ENCODE peak calls at places on chromosomes 5 and 9, in four cellular contexts. I is neuronal stem cell, J is H1, B is H9. A is an unnamed sample.

GRCh38 chr9:116219686-116220085 is 66.1 kb downstream of the PAPPA start:
- DNase-seq in I (no peak), J (no peak), B (no peak), A (no peak)

GRCh38 chr9:9498147-9498546 is 1114.7 kb downstream of the PTPRD start:
- DNase-seq in I (no peak), J (no peak), B (no peak), A (no peak)

GRCh38 chr5:39255406-39255805 is 36.0 kb upstream of the FYB1 start:
- DNase-seq in I (no peak), J (no peak), B (no peak), A (no peak)

GRCh38 chr5:81171769-81172168 is 61.4 kb upstream of the CKMT2 start:
- DNase-seq in I (no peak), J (no peak), B (no peak), A (no peak)

GRCh38 chr9:109369285-109369684 is 48.4 kb upstream of the EPB41L4B start:
- DNase-seq in I (no peak), J (no peak), B (no peak), A (no peak)

GRCh38 chr9:112360047-112360804 is 19.7 kb upstream of the HSDL2 start:
- DNase-seq in I (no peak), J (no peak), B (no peak), A (no peak)

GRCh38 chr5:71680510-71680909 is 38.6 kb upstream of the CARTPT start:
- DNase-seq in I (no peak), J (no peak), B (no peak), A (no peak)

GRCh38 chr5:91632871-91633270 is 249.8 kb upstream of the ARRDC3 start:
- DNase-seq in I (peak), J (no peak), B (no peak), A (no peak)

GRCh38 chr9:121720992-121721350 is 69.5 kb downstream of the DAB2IP start:
- DNase-seq in I (no peak), J (no peak), B (no peak), A (no peak)

GRCh38 chr5:14775857-14776256 is 95.7 kb downstream of the ANKH start:
- DNase-seq in I (no peak), J (no peak), B (no peak), A (no peak)

GRCh38 chr9:34377402-34377741 is 674 bp upstream of the MYORG start:
- DNase-seq in I (no peak), J (no peak), B (no peak), A (peak)

GRCh38 chr9:109918359-109919163 is 138.6 kb downstream of the PALM2AKAP2 start:
- DNase-seq in I (no peak), J (no peak), B (no peak), A (no peak)

GRCh38 chr5:156460496-156460895 is 133.5 kb downstream of the SGCD start:
- DNase-seq in I (no peak), J (no peak), B (no peak), A (no peak)

GRCh38 chr9:121783126-121783522 is 131.7 kb downstream of the DAB2IP start:
- DNase-seq in I (no peak), J (no peak), B (no peak), A (no peak)

GRCh38 chr9:131619680-131620079 is 74.4 kb downstream of the PRRT1B start:
- DNase-seq in I (no peak), J (no peak), B (no peak), A (no peak)

GRCh38 chr5:9545301-9545958 is 445 bp downstream of the SEMA5A start:
- DNase-seq in I (peak), J (no peak), B (peak), A (no peak)

GRCh38 chr5:147956064-147956841 is 49.9 kb upstream of the C5orf46 start:
- DNase-seq in I (no peak), J (no peak), B (no peak), A (no peak)

GRCh38 chr5:157888814-157889532 is 30.0 kb upstream of the CLINT1 start:
- DNase-seq in I (no peak), J (no peak), B (no peak), A (no peak)

GRCh38 chr5:162886717-162887116 is 550.7 kb upstream of the CCNG1 start:
- DNase-seq in I (no peak), J (no peak), B (no peak), A (no peak)

GRCh38 chr9:137222190-137223077 is at the start of gene RNF208:
- DNase-seq in I (no peak), J (no peak), B (peak), A (no peak)
- H2BK120ac ChIP-seq in I (peak), J (no peak), B (no peak), A (no peak)

GRCh38 chr5:93364386-93364785 is 216.6 kb downstream of the NR2F1-AS1 start:
- DNase-seq in I (no peak), J (no peak), B (no peak), A (no peak)

GRCh38 chr5:93357686-93358085 is 223.3 kb downstream of the NR2F1-AS1 start:
- DNase-seq in I (no peak), J (no peak), B (no peak), A (no peak)

GRCh38 chr5:93359296-93359957 is 221.6 kb downstream of the NR2F1-AS1 start:
- DNase-seq in I (no peak), J (no peak), B (no peak), A (no peak)

GRCh38 chr5:93359958-93360305 is 221.1 kb downstream of the NR2F1-AS1 start:
- DNase-seq in I (no peak), J (no peak), B (no peak), A (no peak)

DNA sequence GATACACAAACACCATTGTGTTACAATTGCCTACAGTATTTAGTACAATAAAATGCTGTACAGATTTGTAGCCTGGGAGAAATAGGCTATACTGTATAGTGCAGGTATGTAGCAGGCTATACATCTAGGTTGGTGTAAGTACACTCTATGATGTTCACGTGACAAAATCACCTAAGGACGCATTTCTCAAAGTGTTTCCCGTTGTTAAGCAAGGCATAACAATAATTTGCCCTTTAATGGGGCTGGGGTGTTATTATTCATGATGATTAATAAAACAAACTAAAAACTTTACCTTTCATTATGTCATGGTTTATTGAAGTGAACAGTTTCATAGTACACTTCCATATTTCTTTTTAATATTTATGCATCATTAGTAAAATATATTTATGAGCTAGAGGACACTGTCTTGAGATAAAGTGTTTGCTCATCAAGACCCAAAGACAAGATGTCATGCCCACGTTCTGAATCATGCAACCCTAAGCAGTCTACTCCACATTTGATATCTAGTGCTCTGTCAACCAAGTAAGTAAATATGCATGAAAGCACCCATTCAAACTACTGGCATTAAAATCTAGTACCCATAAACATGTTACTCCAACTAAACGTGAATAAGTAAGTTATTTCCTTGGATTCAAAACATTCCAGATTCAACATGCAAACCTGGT is 220.5 kb downstream of the NR2F1-AS1 start:
- DNase-seq in I (no peak), J (no peak), B (no peak), A (no peak)
- H3K4me2 ChIP-seq in I (no peak), J (no peak), B (no peak), A (no peak)

GRCh38 chr5:1219098-1219767 is 5.9 kb upstream of the SLC6A18 start:
- DNase-seq in I (no peak), J (no peak), B (no peak), A (no peak)
- H3K23ac ChIP-seq in I (no peak), J (no peak), B (no peak), A (no peak)

GRCh38 chr9:105051897-105052296 is 123.9 kb upstream of the ABCA1 start:
- DNase-seq in I (no peak), J (no peak), B (no peak), A (no peak)
- H2BK120ac ChIP-seq in I (no peak), J (no peak), B (no peak), A (no peak)

GRCh38 chr5:169599451-169599850 is 15.9 kb downstream of the SPDL1 start:
- DNase-seq in I (no peak), J (no peak), B (no peak), A (no peak)

GRCh38 chr5:169607882-169608281 is 24.3 kb downstream of the SPDL1 start:
- DNase-seq in I (no peak), J (no peak), B (no peak), A (no peak)

GRCh38 chr5:169606279-169606678 is 22.7 kb downstream of the SPDL1 start:
- DNase-seq in I (no peak), J (no peak), B (no peak), A (no peak)

GRCh38 chr5:169602535-169602934 is 19.0 kb downstream of the SPDL1 start:
- DNase-seq in I (no peak), J (no peak), B (no peak), A (no peak)
- H3K4me2 ChIP-seq in I (no peak), J (no peak), B (no peak), A (no peak)

A was measured in trophoblast cell.